ENCODE peak calls at places on chromosome 16, in six cellular contexts. One of them, this sample, is unnamed. For H3K9me3, the result is how much of the 10 kb centered on the place peaks cover.

GRCh38 chr16:1367486-1368174 is 15.9 kb downstream of the GNPTG start:
- DNase-seq in tibial nerve: no peak
- DNase-seq in endodermal cell: no peak
- DNase-seq in RWPE2: no peak
- DNase-seq in GM23248: no peak
- DNase-seq in lower lobe of right lung: no peak
- DNase-seq in this sample: no peak

GRCh38 chr16:572865-573650 is 3.3 kb downstream of the PIGQ start:
- DNase-seq in tibial nerve: no peak
- DNase-seq in RWPE2: no peak
- DNase-seq in lower lobe of right lung: no peak
- DNase-seq in GM23248: no peak
- DNase-seq in endodermal cell: no peak
- DNase-seq in this sample: no peak

GRCh38 chr16:4263504-4264436 is 9.1 kb downstream of the TFAP4 start:
- DNase-seq in lower lobe of right lung: peak
- DNase-seq in endodermal cell: peak
- DNase-seq in tibial nerve: peak
- DNase-seq in GM23248: peak
- DNase-seq in RWPE2: no peak
- DNase-seq in this sample: peak

GRCh38 chr16:17026600-17027242 is 444.0 kb downstream of the XYLT1 start:
- DNase-seq in lower lobe of right lung: no peak
- DNase-seq in RWPE2: no peak
- DNase-seq in tibial nerve: no peak
- DNase-seq in endodermal cell: no peak
- DNase-seq in GM23248: no peak
- DNase-seq in this sample: no peak

GRCh38 chr16:66135376-66135775 is 231.1 kb upstream of the CDH5 start:
- DNase-seq in tibial nerve: peak
- DNase-seq in endodermal cell: no peak
- DNase-seq in lower lobe of right lung: no peak
- DNase-seq in RWPE2: no peak
- DNase-seq in GM23248: no peak
- DNase-seq in this sample: no peak

GRCh38 chr16:50263940-50264929 is 2.1 kb upstream of the ADCY7 start:
- DNase-seq in lower lobe of right lung: no peak
- DNase-seq in RWPE2: no peak
- DNase-seq in endodermal cell: peak
- DNase-seq in tibial nerve: no peak
- DNase-seq in GM23248: peak
- DNase-seq in this sample: peak

GRCh38 chr16:4682084-4682581 is 11.2 kb upstream of the NUDT16L1 start:
- DNase-seq in RWPE2: no peak
- DNase-seq in lower lobe of right lung: no peak
- DNase-seq in GM23248: no peak
- DNase-seq in endodermal cell: peak
- DNase-seq in tibial nerve: no peak
- DNase-seq in this sample: no peak

GRCh38 chr16:4372578-4373355 is 1.1 kb downstream of the VASN start:
- DNase-seq in lower lobe of right lung: no peak
- DNase-seq in endodermal cell: peak
- DNase-seq in GM23248: peak
- DNase-seq in RWPE2: no peak
- DNase-seq in tibial nerve: no peak
- DNase-seq in this sample: no peak

GRCh38 chr16:84820771-84821170 is 986 bp downstream of the CRISPLD2 start:
- DNase-seq in endodermal cell: no peak
- DNase-seq in RWPE2: no peak
- DNase-seq in tibial nerve: no peak
- DNase-seq in lower lobe of right lung: no peak
- DNase-seq in GM23248: peak
- DNase-seq in this sample: no peak
- H3K4me3 ChIP-seq in endodermal cell: no peak
- H3K4me3 ChIP-seq in RWPE2: no peak
- H3K4me3 ChIP-seq in tibial nerve: peak
- H3K4me3 ChIP-seq in lower lobe of right lung: peak
- H3K4me3 ChIP-seq in GM23248: peak
- H3K4me3 ChIP-seq in this sample: peak

GRCh38 chr16:71453051-71453450 is 9.0 kb downstream of the ZNF23 start:
- DNase-seq in tibial nerve: no peak
- DNase-seq in RWPE2: no peak
- DNase-seq in GM23248: no peak
- DNase-seq in lower lobe of right lung: no peak
- DNase-seq in endodermal cell: no peak
- DNase-seq in this sample: no peak
- H3K9me3 ChIP-seq in tibial nerve: under half
- H3K9me3 ChIP-seq in RWPE2: under half
- H3K9me3 ChIP-seq in GM23248: under half
- H3K9me3 ChIP-seq in lower lobe of right lung: under half
- H3K9me3 ChIP-seq in endodermal cell: under half
- H3K9me3 ChIP-seq in this sample: half or more

GRCh38 chr16:85208181-85208580 is 95.9 kb upstream of the CIBAR2 start:
- DNase-seq in tibial nerve: no peak
- DNase-seq in lower lobe of right lung: no peak
- DNase-seq in GM23248: no peak
- DNase-seq in RWPE2: no peak
- DNase-seq in endodermal cell: no peak
- DNase-seq in this sample: no peak

GRCh38 chr16:85206472-85207356 is 94.4 kb upstream of the CIBAR2 start:
- DNase-seq in GM23248: peak
- DNase-seq in RWPE2: no peak
- DNase-seq in lower lobe of right lung: peak
- DNase-seq in tibial nerve: no peak
- DNase-seq in endodermal cell: peak
- DNase-seq in this sample: no peak

GRCh38 chr16:85207357-85207921 is 95.2 kb upstream of the CIBAR2 start:
- DNase-seq in RWPE2: peak
- DNase-seq in GM23248: no peak
- DNase-seq in tibial nerve: no peak
- DNase-seq in endodermal cell: no peak
- DNase-seq in lower lobe of right lung: no peak
- DNase-seq in this sample: no peak

GRCh38 chr16:85204242-85205010 is 92.2 kb upstream of the CIBAR2 start:
- DNase-seq in endodermal cell: no peak
- DNase-seq in tibial nerve: no peak
- DNase-seq in GM23248: peak
- DNase-seq in RWPE2: no peak
- DNase-seq in lower lobe of right lung: no peak
- DNase-seq in this sample: peak

GRCh38 chr16:85205747-85206471 is 93.6 kb upstream of the CIBAR2 start:
- DNase-seq in endodermal cell: no peak
- DNase-seq in RWPE2: peak
- DNase-seq in tibial nerve: no peak
- DNase-seq in lower lobe of right lung: no peak
- DNase-seq in GM23248: peak
- DNase-seq in this sample: no peak
- H3K27ac ChIP-seq in endodermal cell: no peak
- H3K27ac ChIP-seq in RWPE2: no peak
- H3K27ac ChIP-seq in tibial nerve: no peak
- H3K27ac ChIP-seq in lower lobe of right lung: no peak
- H3K27ac ChIP-seq in GM23248: peak
- H3K27ac ChIP-seq in this sample: peak

GRCh38 chr16:23014592-23014991 is 134.7 kb downstream of the USP31 start:
- DNase-seq in GM23248: peak
- DNase-seq in lower lobe of right lung: no peak
- DNase-seq in RWPE2: no peak
- DNase-seq in tibial nerve: no peak
- DNase-seq in endodermal cell: no peak
- DNase-seq in this sample: no peak

GRCh38 chr16:23008041-23008440 is 141.2 kb downstream of the USP31 start:
- DNase-seq in tibial nerve: no peak
- DNase-seq in endodermal cell: no peak
- DNase-seq in GM23248: no peak
- DNase-seq in RWPE2: no peak
- DNase-seq in lower lobe of right lung: no peak
- DNase-seq in this sample: no peak

GRCh38 chr16:23006380-23006779 is 142.9 kb downstream of the USP31 start:
- DNase-seq in tibial nerve: no peak
- DNase-seq in endodermal cell: no peak
- DNase-seq in lower lobe of right lung: no peak
- DNase-seq in GM23248: no peak
- DNase-seq in RWPE2: no peak
- DNase-seq in this sample: no peak

GRCh38 chr16:23013484-23013883 is 135.8 kb downstream of the USP31 start:
- DNase-seq in RWPE2: no peak
- DNase-seq in GM23248: peak
- DNase-seq in tibial nerve: no peak
- DNase-seq in lower lobe of right lung: no peak
- DNase-seq in endodermal cell: peak
- DNase-seq in this sample: no peak

GRCh38 chr16:23009075-23009474 is 140.2 kb downstream of the USP31 start:
- DNase-seq in tibial nerve: no peak
- DNase-seq in lower lobe of right lung: no peak
- DNase-seq in RWPE2: no peak
- DNase-seq in endodermal cell: no peak
- DNase-seq in GM23248: no peak
- DNase-seq in this sample: no peak
- H3K4me3 ChIP-seq in tibial nerve: no peak
- H3K4me3 ChIP-seq in lower lobe of right lung: no peak
- H3K4me3 ChIP-seq in RWPE2: no peak
- H3K4me3 ChIP-seq in endodermal cell: no peak
- H3K4me3 ChIP-seq in GM23248: no peak
- H3K4me3 ChIP-seq in this sample: no peak